ENCODE peak calls at places on chromosomes 1 and 21, in seven cellular contexts. J is lower leg skin, R is H9, X is cardiac muscle cell, Q is RWPE1, Y is body of pancreas, G is GM10248. K is an unnamed sample.
A peak's percentile ranks its signal among the peaks of the same experiment; 100 is the strongest.

GRCh38 chr21:44013380-44014088 is 1.4 kb downstream of the TRAPPC10 start:
- DNase-seq in X (no peak), Y (no peak), J (no peak), Q (no peak), G (peak; percentile 48), R (no peak), K (no peak)

GRCh38 chr1:27428316-27429028 is 36.0 kb downstream of the GPR3 start:
- DNase-seq in X (peak; percentile 42), J (no peak), G (no peak), R (no peak), Q (no peak), Y (no peak), K (no peak)

GRCh38 chr1:79004916-79005315 is 1.6 kb downstream of the ADGRL4 start:
- DNase-seq in J (no peak), R (no peak), X (peak; percentile 52), G (no peak), Q (no peak), Y (no peak), K (no peak)

GRCh38 chr1:150186789-150187559 is 37.3 kb downstream of the PLEKHO1 start:
- DNase-seq in G (peak; percentile 51), Y (no peak), X (peak; percentile 65), J (no peak), Q (peak; percentile 37), R (no peak), K (no peak)

GRCh38 chr1:47231314-47232186 is 475 bp downstream of the TAL1 start:
- DNase-seq in X (peak; percentile 70), Y (no peak), R (peak; percentile 58), Q (no peak), G (no peak), J (peak; percentile 85), K (peak; percentile 63)

GRCh38 chr1:195335541-195335940 is 1272.7 kb downstream of the KCNT2 start:
- DNase-seq in Y (no peak), J (no peak), G (no peak), R (no peak), X (no peak), Q (no peak), K (no peak)

GRCh38 chr1:42743302-42744029 is 3.4 kb upstream of the CLDN19 start:
- DNase-seq in J (peak; percentile 76), Q (peak; percentile 89), G (no peak), Y (no peak), X (no peak), R (peak; percentile 23), K (no peak)

GRCh38 chr1:197868751-197869501 is 33.5 kb upstream of the C1orf53 start:
- DNase-seq in Q (peak; percentile 82), Y (peak; percentile 42), R (peak; percentile 52), X (peak; percentile 76), J (no peak), G (peak; percentile 36), K (no peak)

GRCh38 chr1:192635041-192635440 is 906 bp upstream of the RGS13 start:
- DNase-seq in R (no peak), Y (no peak), G (no peak), Q (no peak), J (no peak), X (no peak), K (no peak)

GRCh38 chr21:16583567-16583966 is 853.8 kb downstream of the USP25 start:
- DNase-seq in J (no peak), Q (no peak), X (no peak), Y (no peak), R (no peak), G (no peak), K (no peak)

GRCh38 chr1:52534928-52535764 is 17.7 kb downstream of the TUT4 start:
- DNase-seq in Q (no peak), Y (no peak), X (no peak), R (no peak), J (no peak), G (no peak), K (no peak)

GRCh38 chr1:8816831-8817412 is 518 bp downstream of the RERE start:
- DNase-seq in G (peak; percentile 33), R (no peak), Q (no peak), X (no peak), J (peak; percentile 87), Y (peak; percentile 20), K (no peak)

GRCh38 chr1:115170396-115170795 is 81.1 kb upstream of the TSPAN2 start:
- DNase-seq in Y (no peak), Q (no peak), J (no peak), R (no peak), G (no peak), X (peak; percentile 49), K (no peak)

GRCh38 chr1:22817462-22817861 is 106.8 kb downstream of the EPHB2 start:
- DNase-seq in Y (no peak), R (no peak), J (no peak), X (no peak), Q (no peak), G (no peak), K (no peak)

GRCh38 chr1:200316148-200316803 is 93.6 kb downstream of the ZNF281 start:
- DNase-seq in G (no peak), Y (no peak), Q (no peak), X (no peak), J (no peak), R (no peak), K (no peak)

GRCh38 chr1:95793893-95794292 is 559.9 kb downstream of the RWDD3 start:
- DNase-seq in J (no peak), Y (no peak), R (peak; percentile 67), Q (no peak), G (no peak), X (peak; percentile 1), K (no peak)
- TF ChIP-seq CTCF in J (no peak), Y (no peak), R (peak; percentile 67), Q (no peak), G (no peak), X (no peak), K (peak; percentile 24)

DNA sequence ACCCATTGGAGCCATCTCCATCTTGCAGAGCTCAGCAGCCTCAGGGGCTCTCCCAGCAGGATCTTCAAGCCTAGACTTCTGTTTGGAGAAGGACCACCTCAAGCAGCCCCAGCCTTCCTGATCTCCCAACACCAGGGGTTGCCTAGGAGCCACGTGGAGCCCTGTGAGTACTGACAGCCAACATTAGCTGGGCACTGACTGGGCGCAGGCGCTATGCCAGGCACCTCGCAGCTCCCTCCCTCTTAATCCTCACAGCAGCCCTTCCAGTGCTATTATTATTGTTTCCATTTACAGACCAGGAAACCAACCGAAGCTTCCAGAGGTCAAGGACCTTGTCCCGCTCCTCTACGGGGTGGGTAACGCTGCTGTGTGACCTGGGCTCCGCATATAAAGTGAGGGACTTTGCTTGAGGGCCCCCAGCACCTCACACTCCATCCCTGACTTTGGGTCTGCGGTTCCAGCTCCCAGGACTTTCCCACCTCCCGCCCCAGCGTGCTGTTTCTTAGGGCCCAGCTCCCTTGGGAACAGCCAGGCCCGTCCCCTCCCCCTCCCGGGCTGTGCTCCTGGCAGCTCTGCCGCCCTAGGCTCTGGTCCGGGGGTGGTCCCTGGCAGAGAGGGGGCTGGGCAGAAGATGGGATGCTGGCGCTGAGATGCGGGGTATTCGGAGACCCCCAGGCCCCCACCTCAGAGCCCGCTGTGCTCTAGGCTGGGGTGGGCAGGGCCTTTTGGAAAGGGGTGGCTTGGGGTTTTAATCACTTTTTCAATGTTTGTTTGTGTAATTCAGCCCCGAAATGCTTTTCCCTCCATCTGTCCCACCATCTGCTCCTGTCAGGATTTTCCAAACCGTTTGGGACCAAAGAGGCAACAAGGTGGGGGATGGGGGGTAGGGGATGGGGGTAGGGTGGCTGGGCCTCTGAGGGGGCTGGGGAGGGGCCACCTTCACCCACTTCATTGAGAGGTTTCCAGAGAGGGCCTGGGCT is 4.1 kb upstream of the HPCA start:
- DNase-seq in Q (no peak), J (no peak), G (no peak), Y (no peak), R (no peak), X (no peak), K (peak; percentile 73)
- TF ChIP-seq CTCF in Q (no peak), J (no peak), G (no peak), Y (no peak), R (no peak), X (no peak), K (no peak)

GRCh38 chr1:25817840-25818501 is 1.8 kb upstream of the MTFR1L start:
- DNase-seq in J (peak; percentile 83), X (no peak), Q (no peak), G (no peak), Y (peak; percentile 27), R (peak; percentile 61), K (no peak)
- TF ChIP-seq CTCF in J (no peak), X (peak; percentile 7), Q (no peak), G (no peak), Y (no peak), R (peak; percentile 63), K (no peak)

GRCh38 chr1:63068626-63069025 is 253.7 kb upstream of the FOXD3 start:
- DNase-seq in R (no peak), J (no peak), X (no peak), G (no peak), Q (peak; percentile 20), Y (no peak), K (no peak)

GRCh38 chr1:63069214-63069613 is 253.2 kb upstream of the FOXD3 start:
- DNase-seq in G (no peak), R (no peak), J (no peak), Y (no peak), X (no peak), Q (no peak), K (no peak)

GRCh38 chr1:63074321-63074720 is 248.0 kb upstream of the FOXD3 start:
- DNase-seq in J (no peak), Q (no peak), G (no peak), X (no peak), R (peak; percentile 39), Y (no peak), K (no peak)

DNA sequence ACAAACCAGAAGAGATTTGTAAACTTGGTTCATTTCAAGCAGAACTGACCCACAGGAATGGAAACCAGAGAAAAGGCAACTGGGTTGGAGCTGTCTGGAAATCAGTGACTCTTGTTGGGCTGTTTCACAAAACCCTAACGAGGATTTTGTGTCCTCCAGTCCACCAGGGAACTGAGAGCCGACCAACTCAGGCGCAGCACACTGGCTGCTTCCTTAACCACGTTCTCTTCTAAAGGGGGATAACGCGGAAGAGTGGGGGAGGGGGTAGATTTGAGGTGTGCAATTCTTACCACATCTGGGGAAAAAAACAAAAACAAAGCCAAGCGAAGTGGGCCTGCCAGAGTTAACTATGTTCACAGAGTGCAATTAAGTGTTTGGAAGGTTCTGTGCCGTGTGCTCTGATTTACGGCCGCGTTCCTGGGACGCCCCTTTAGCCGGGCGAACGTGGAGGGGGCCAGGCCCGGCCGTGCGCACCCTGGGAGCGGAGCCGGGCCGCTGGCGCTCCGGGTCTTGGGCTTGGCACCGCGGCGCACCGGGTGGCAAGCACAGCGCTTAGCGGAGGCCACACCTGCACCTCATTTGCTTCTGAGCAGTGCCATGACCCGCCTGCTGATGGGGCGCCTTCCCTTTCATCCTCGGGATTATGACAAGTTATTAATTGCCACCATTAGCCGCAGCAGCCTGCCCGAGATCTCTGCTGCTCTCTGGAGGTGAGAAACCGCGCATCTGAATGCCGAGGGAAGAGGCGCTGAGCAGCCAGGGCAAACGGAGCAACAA is 248.6 kb upstream of the FOXD3 start:
- DNase-seq in Y (peak; percentile 17), Q (no peak), X (peak; percentile 25), G (peak; percentile 20), J (no peak), R (peak; percentile 48), K (peak; percentile 72)
- TF ChIP-seq CTCF in Y (no peak), Q (no peak), X (peak; percentile 33), G (no peak), J (no peak), R (peak; percentile 34), K (peak; percentile 54)